ENCODE peak calls at places on chromosome 13, in five cellular contexts. K is pancreas; Z is A549; T is endodermal cell; V is CD4-positive, alpha-beta T cell. N is an unnamed sample.
A peak's percentile ranks its signal among the peaks of the same experiment; 100 is the strongest.

GRCh38 chr13:110263906-110264305 is 43.1 kb downstream of the COL4A1 start:
- DNase-seq in T (peak; percentile 41), V (no peak), Z (no peak), K (no peak), N (no peak)

GRCh38 chr13:31053098-31053497 is 108.6 kb downstream of the HSPH1 start:
- DNase-seq in K (no peak), T (peak; percentile 38), V (no peak), Z (no peak), N (no peak)

GRCh38 chr13:45370922-45371406 is 30.0 kb upstream of the TPT1 start:
- DNase-seq in T (peak; percentile 94), K (peak; percentile 68), Z (peak; percentile 41), V (peak; percentile 63), N (peak; percentile 58)

GRCh38 chr13:76622336-76623045 is 263.7 kb downstream of the KCTD12 start:
- DNase-seq in T (no peak), K (no peak), Z (no peak), V (no peak), N (no peak)

GRCh38 chr13:85666356-85666755 is 132.9 kb downstream of the SLITRK6 start:
- DNase-seq in K (no peak), T (peak; percentile 71), V (no peak), Z (no peak), N (no peak)

GRCh38 chr13:28805193-28805819 is 14.8 kb upstream of the MTUS2 start:
- DNase-seq in T (peak; percentile 89), Z (peak; percentile 44), K (no peak), V (no peak), N (no peak)

GRCh38 chr13:109869312-109870237 is 83.2 kb upstream of the IRS2 start:
- DNase-seq in V (no peak), K (peak; percentile 93), T (peak; percentile 63), Z (peak; percentile 87), N (no peak)

GRCh38 chr13:49292742-49293498 is 45.2 kb downstream of the CDADC1 start:
- DNase-seq in V (no peak), K (no peak), Z (no peak), T (no peak), N (no peak)

GRCh38 chr13:20512042-20512683 is 13.5 kb downstream of the CRYL1 start:
- DNase-seq in K (no peak), Z (no peak), V (no peak), T (peak; percentile 88), N (no peak)

GRCh38 chr13:94251801-94252200 is 227.7 kb downstream of the DCT start:
- DNase-seq in Z (no peak), K (no peak), T (no peak), V (no peak), N (no peak)

GRCh38 chr13:104314926-104315535 is 1248.8 kb upstream of the SLC10A2 start:
- DNase-seq in K (no peak), T (no peak), Z (no peak), V (no peak), N (no peak)

GRCh38 chr13:106246817-106247216 is 288.6 kb downstream of the EFNB2 start:
- DNase-seq in K (no peak), V (no peak), T (no peak), Z (no peak), N (no peak)

GRCh38 chr13:48266967-48267639 is 34.1 kb downstream of the ITM2B start:
- DNase-seq in K (no peak), Z (no peak), V (no peak), T (no peak), N (no peak)

GRCh38 chr13:45623516-45624090 is 8.1 kb upstream of the ERICH6B start:
- DNase-seq in K (no peak), T (no peak), Z (peak; percentile 27), V (no peak), N (no peak)

GRCh38 chr13:111929036-111929616 is 137.8 kb upstream of the SOX1 start:
- DNase-seq in T (peak; percentile 43), V (no peak), K (no peak), Z (no peak), N (no peak)

GRCh38 chr13:86831084-86831483 is 840.1 kb upstream of the SLITRK5 start:
- DNase-seq in Z (no peak), V (no peak), K (no peak), T (no peak), N (no peak)

GRCh38 chr13:40970803-40971202 is 48.3 kb downstream of the ELF1 start:
- DNase-seq in K (no peak), V (no peak), T (no peak), Z (no peak), N (no peak)

GRCh38 chr13:54607421-54607820 is 1578.8 kb downstream of the OLFM4 start:
- DNase-seq in K (no peak), T (no peak), V (no peak), Z (no peak), N (no peak)

GRCh38 chr13:27044837-27045570 is 126.6 kb downstream of the USP12 start:
- DNase-seq in V (no peak), K (no peak), Z (no peak), T (no peak), N (no peak)

GRCh38 chr13:35781661-35782060 is 305.2 kb upstream of the MAB21L1 start:
- DNase-seq in V (no peak), K (no peak), Z (no peak), T (no peak), N (no peak)

GRCh38 chr13:46126552-46127171 is 21.8 kb upstream of the CPB2 start:
- DNase-seq in Z (peak; percentile 66), T (peak; percentile 93), K (peak; percentile 62), V (peak; percentile 75), N (peak; percentile 80)

GRCh38 chr13:33270906-33271538 is 14.5 kb downstream of the STARD13 start:
- DNase-seq in K (no peak), T (no peak), V (no peak), Z (no peak), N (no peak)
- H3K27ac ChIP-seq in K (no peak overlapping the region), T (no peak overlapping the region), V (no peak overlapping the region), Z (peak overlapping the region; percentile 63), N (peak overlapping the region; percentile 43)

GRCh38 chr13:73335226-73335625 is 276.4 kb downstream of the KLF5 start:
- DNase-seq in T (no peak), V (no peak), Z (peak; percentile 79), K (no peak), N (no peak)
- H3K27ac ChIP-seq in T (no peak overlapping the region), V (no peak overlapping the region), Z (peak overlapping the region; percentile 87), K (no peak overlapping the region), N (no peak overlapping the region)

GRCh38 chr13:37198629-37199028 is 93.2 kb upstream of the CSNK1A1L start:
- DNase-seq in Z (no peak), V (no peak), K (no peak), T (peak; percentile 85), N (no peak)
- H3K27ac ChIP-seq in Z (no peak overlapping the region), V (no peak overlapping the region), K (no peak overlapping the region), T (no peak overlapping the region), N (no peak overlapping the region)

DNA sequence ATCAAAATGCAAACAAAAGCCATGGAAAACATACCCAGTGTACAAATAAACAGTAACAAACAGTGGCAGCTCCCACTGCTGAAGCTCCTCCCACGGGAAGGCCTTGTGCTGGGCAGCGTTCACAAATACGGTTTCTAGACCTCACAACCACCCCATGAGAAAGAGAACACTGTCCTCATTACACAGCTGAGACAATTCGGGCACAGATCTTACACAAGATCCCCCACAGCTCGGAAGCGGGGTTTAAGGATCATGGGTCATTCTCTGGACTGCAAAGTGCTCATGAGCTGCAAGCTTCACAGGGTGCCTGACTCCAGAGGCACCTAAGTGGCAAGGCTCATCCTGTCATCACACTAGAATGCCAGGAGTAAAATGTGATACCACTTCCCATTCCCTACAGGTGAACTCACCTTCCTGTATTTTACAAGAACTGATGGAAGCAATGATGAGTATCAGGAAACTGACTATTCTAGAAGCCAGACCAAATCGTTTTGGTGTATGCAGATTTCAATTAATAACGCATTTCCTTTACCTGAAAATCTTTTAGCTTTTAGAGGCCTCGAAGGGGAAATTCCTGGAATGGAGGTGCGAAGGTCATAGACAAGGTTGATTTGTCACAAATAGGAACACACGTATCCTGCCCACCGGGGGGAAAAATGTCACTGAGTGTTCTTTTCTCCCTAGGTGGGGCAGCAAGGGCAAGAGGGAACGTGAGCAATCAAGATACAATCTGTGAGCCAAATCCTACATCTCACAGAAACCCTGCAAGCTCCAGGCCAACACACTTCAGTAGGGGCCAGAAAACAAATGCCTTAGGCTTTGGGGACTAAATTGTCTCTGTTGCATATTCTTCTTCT is 41.2 kb downstream of the STK24 start:
- DNase-seq in T (no peak), Z (no peak), K (no peak), V (no peak), N (no peak)
- H3K27ac ChIP-seq in T (no peak overlapping the region), Z (no peak overlapping the region), K (peak overlapping the region; percentile 33), V (no peak overlapping the region), N (peak overlapping the region; percentile 31)

GRCh38 chr13:59898066-59898465 is 265.7 kb downstream of the DIAPH3 start:
- DNase-seq in T (no peak), V (no peak), Z (no peak), K (no peak), N (no peak)
- H3K27ac ChIP-seq in T (no peak overlapping the region), V (no peak overlapping the region), Z (no peak overlapping the region), K (no peak overlapping the region), N (no peak overlapping the region)

GRCh38 chr13:92390217-92390616 is 836.4 kb upstream of the GPC6 start:
- DNase-seq in T (no peak), K (no peak), Z (no peak), V (no peak), N (no peak)
- H3K27ac ChIP-seq in T (no peak overlapping the region), K (no peak overlapping the region), Z (no peak overlapping the region), V (no peak overlapping the region), N (no peak overlapping the region)

GRCh38 chr13:43985437-43986051 is 105.8 kb downstream of the LACC1 start:
- DNase-seq in T (no peak), Z (no peak), V (no peak), K (no peak), N (no peak)
- H3K27ac ChIP-seq in T (no peak overlapping the region), Z (no peak overlapping the region), V (no peak overlapping the region), K (no peak overlapping the region), N (no peak overlapping the region)